ENCODE peak calls at places on chromosomes 3 and 15, in ten cellular contexts. T is lung; R is GM04504; X is ELR; Q is GM23248; M is activated naive CD4-positive, alpha-beta T cell treated with Interleukin-2 at 50 U/mL for 16 hours; I is mucosa of gallbladder; A is heart left ventricle; F is EL; G is activated T-cell treated with anti-CD3 and anti-CD28 coated beads for 48 hours. V is an unnamed sample.

GRCh38 chr3:165855581-165855980 is 18.4 kb upstream of the BCHE start:
- DNase-seq in T (no peak), R (no peak), X (peak), Q (peak), M (no peak), I (no peak), A (no peak), F (no peak), G (no peak), V (peak)

GRCh38 chr15:47731230-47731629 is 13.9 kb downstream of the SEMA6D start:
- DNase-seq in T (no peak), R (no peak), X (no peak), Q (no peak), M (no peak), I (no peak), A (no peak), F (no peak), G (no peak), V (no peak)

GRCh38 chr15:94582368-94582767 is 351.0 kb downstream of the MCTP2 start:
- DNase-seq in T (no peak), R (no peak), X (no peak), Q (peak), M (peak), I (peak), A (peak), F (no peak), G (no peak), V (no peak)

GRCh38 chr3:56251343-56251945 is 216.8 kb downstream of the ERC2 start:
- DNase-seq in T (peak), R (peak), X (peak), Q (peak), M (no peak), I (peak), A (no peak), F (peak), G (peak), V (peak)

GRCh38 chr3:190546881-190547510 is 33.1 kb downstream of the IL1RAP start:
- DNase-seq in T (no peak), R (no peak), X (no peak), Q (no peak), M (no peak), I (no peak), A (no peak), F (no peak), G (no peak), V (no peak)

GRCh38 chr3:127859706-127860105 is 37.4 kb upstream of the MGLL start:
- DNase-seq in T (no peak), R (no peak), X (no peak), Q (no peak), M (no peak), I (no peak), A (no peak), F (no peak), G (no peak), V (no peak)

GRCh38 chr3:125220681-125221429 is 8.3 kb upstream of the SLC12A8 start:
- DNase-seq in T (no peak), R (no peak), X (peak), Q (peak), M (no peak), I (no peak), A (no peak), F (peak), G (no peak), V (no peak)

GRCh38 chr3:58998476-58999117 is 51.2 kb downstream of the CFAP20DC start:
- DNase-seq in T (no peak), R (peak), X (peak), Q (peak), M (peak), I (no peak), A (no peak), F (peak), G (no peak), V (peak)

GRCh38 chr3:179898024-179898423 is 138.7 kb downstream of the PEX5L start:
- DNase-seq in T (no peak), R (no peak), X (peak), Q (peak), M (no peak), I (no peak), A (no peak), F (peak), G (no peak), V (no peak)

GRCh38 chr3:171845541-171846284 is 2.6 kb downstream of the TMEM212 start:
- DNase-seq in T (no peak), R (no peak), X (no peak), Q (no peak), M (no peak), I (no peak), A (no peak), F (no peak), G (no peak), V (no peak)

GRCh38 chr3:127794972-127795371 is 27.3 kb downstream of the MGLL start:
- DNase-seq in T (no peak), R (no peak), X (no peak), Q (no peak), M (no peak), I (no peak), A (no peak), F (no peak), G (no peak), V (no peak)

V was measured in astrocyte of the cerebellum.